ENCODE peak calls at places on chromosomes 4 and X, in ten cellular contexts. S, X, E, O, B, M, V, W, A and N are unnamed samples.
A peak's percentile ranks its signal among the peaks of the same experiment; 100 is the strongest.

GRCh38 chrX:111431007-111431406 is 19.0 kb upstream of the DCX start:
- DNase-seq in S (no peak), X (no peak), E (no peak), O (no peak), B (no peak), M (no peak), V (no peak), W (no peak), A (no peak), N (no peak)

GRCh38 chr4:162061214-162061613 is 102.6 kb downstream of the FSTL5 start:
- DNase-seq in S (no peak), X (no peak), E (no peak), O (no peak), B (peak; percentile 32), M (no peak), V (no peak), W (no peak), A (no peak), N (no peak)

GRCh38 chrX:140157611-140158010 is 192.3 kb upstream of the CXorf66 start:
- DNase-seq in S (no peak), X (no peak), E (peak; percentile 8), O (no peak), B (no peak), M (no peak), V (no peak), W (no peak), A (no peak), N (no peak)

GRCh38 chr4:1975391-1975801 is 33.4 kb downstream of the NELFA start:
- DNase-seq in S (no peak), X (peak; percentile 4), E (no peak), O (peak; percentile 68), B (no peak), M (peak; percentile 18), V (no peak), W (no peak), A (no peak), N (no peak)

GRCh38 chr4:182073278-182073677 is 169.9 kb upstream of the TENM3 start:
- DNase-seq in S (no peak), X (no peak), E (no peak), O (no peak), B (no peak), M (no peak), V (no peak), W (no peak), A (no peak), N (no peak)

GRCh38 chr4:104677122-104677521 is 182.4 kb upstream of the CXXC4 start:
- DNase-seq in S (no peak), X (no peak), E (no peak), O (no peak), B (no peak), M (no peak), V (no peak), W (no peak), A (no peak), N (no peak)

GRCh38 chrX:111131572-111131971 is 35.6 kb downstream of the PAK3 start:
- DNase-seq in S (no peak), X (no peak), E (peak; percentile 33), O (no peak), B (no peak), M (no peak), V (no peak), W (no peak), A (no peak), N (no peak)

GRCh38 chr4:126705271-126705670 is 927.5 kb upstream of the INTU start:
- DNase-seq in S (no peak), X (no peak), E (peak; percentile 16), O (no peak), B (no peak), M (no peak), V (no peak), W (no peak), A (no peak), N (no peak)

GRCh38 chr4:68152411-68152810 is 22.7 kb upstream of the TMPRSS11F start:
- DNase-seq in S (no peak), X (no peak), E (no peak), O (no peak), B (peak; percentile 34), M (no peak), V (no peak), W (no peak), A (no peak), N (no peak)

GRCh38 chrX:40140706-40141499 is 43.1 kb upstream of the BCOR start:
- DNase-seq in S (no peak), X (peak; percentile 35), E (peak; percentile 47), O (no peak), B (no peak), M (peak; percentile 81), V (no peak), W (peak; percentile 72), A (peak; percentile 54), N (peak; percentile 48)

GRCh38 chr4:112895785-112896184 is 153.7 kb upstream of the ANK2 start:
- DNase-seq in S (no peak), X (no peak), E (no peak), O (no peak), B (no peak), M (no peak), V (no peak), W (no peak), A (no peak), N (no peak)

GRCh38 chr4:43843501-43843900 is 605.1 kb downstream of the KCTD8 start:
- DNase-seq in S (no peak), X (no peak), E (peak; percentile 1), O (no peak), B (no peak), M (no peak), V (no peak), W (no peak), A (no peak), N (no peak)
- TF ChIP-seq CTCF in S (no peak), X (no peak), E (peak; percentile 19), O (no peak), B (no peak), M (no peak), V (no peak), W (no peak), A (no peak), N (no peak)

DNA sequence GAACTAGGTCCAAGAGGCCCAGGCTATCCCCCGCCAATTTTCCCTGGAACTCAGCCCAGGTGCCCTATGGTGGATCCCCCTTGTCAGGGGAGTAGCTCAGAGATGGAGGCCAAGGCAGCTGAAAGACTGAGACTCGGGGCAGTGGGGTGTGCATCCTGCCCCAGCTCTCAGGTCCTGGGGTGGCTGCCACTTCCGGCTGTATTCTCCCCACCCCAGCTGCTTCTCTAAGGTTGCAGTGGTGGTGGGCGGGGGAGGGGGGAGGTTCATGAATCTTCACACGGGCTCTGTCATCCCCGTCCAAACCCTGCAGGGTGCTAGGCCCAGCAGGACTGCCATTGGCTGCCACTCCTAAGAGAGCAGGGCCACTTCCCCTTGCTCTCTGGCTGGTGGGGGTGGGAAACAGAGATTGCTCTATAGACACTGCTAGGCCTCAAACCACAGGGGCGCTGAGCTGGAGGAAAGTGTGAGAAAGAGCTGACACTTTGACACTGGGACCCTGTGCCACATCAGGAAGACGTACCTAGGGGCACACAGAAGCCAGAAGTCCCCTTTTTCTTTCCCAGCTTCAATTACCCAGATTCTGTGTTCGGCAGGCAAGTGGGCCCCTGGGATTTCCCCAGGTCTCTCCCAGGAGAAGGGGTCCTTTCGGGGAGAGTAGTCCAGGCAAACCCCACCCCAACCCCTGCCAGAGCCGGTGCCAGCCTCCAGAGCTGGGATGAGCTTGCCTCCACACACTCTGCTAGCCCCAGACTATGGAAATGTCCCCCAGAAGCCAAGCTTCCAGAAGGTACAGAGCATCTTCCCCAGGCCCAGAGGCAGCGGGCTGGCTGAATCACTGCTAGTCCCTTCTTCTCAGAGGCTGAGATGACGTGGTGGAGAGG is 1.6 kb downstream of the SASH3 start:
- DNase-seq in S (peak; percentile 93), X (no peak), E (no peak), O (no peak), B (no peak), M (no peak), V (no peak), W (no peak), A (no peak), N (peak; percentile 7)
- TF ChIP-seq POLR2A in S (no peak), X (no peak), E (no peak), O (no peak), B (no peak), M (no peak), V (no peak), W (no peak), A (no peak), N (no peak)

DNA sequence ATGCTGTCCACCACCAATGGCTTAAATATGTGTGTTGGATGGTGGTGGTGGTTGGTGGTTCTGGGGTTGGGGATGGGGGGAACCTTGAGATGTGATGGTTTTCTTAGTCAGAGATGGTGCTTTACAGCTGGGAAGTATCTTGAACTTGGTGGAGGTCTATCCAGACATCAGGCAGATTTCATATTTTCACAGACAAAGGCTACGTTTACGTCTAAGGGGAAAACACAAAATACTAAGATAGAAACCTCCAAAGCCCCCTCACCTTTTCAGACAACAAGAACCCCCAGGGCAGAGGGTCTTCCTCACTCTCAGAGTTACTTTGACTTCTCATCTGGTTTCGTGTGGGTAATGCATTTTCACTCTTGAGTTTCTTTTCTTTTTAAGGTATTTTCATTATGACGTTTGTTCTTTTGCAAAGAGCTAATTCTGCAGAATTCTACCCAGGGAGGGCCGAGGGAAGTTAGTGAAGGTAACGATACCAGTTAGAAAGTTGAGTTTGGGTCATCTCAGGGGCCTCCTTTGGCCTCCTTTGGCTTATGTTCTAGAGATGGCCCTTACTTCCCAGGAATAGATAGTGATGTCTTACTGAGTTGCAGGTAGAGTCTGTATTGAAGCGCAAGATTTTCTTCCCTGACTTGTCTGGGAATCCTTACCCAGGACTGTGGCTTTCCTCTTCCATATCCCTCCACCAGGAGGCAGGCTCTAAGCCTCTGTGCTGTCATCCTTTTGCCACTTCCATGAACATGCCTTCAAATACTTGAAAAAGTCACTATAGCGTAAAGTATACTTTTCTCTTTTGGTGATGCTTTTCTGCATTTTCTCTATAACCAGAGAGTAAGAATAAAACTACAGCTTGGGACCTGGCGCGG is 31.9 kb downstream of the RHOH start:
- DNase-seq in S (peak; percentile 60), X (no peak), E (no peak), O (no peak), B (no peak), M (no peak), V (no peak), W (no peak), A (no peak), N (no peak)
- TF ChIP-seq CTCF in S (peak; percentile 30), X (no peak), E (no peak), O (no peak), B (no peak), M (no peak), V (no peak), W (no peak), A (peak; percentile 24), N (no peak)

DNA sequence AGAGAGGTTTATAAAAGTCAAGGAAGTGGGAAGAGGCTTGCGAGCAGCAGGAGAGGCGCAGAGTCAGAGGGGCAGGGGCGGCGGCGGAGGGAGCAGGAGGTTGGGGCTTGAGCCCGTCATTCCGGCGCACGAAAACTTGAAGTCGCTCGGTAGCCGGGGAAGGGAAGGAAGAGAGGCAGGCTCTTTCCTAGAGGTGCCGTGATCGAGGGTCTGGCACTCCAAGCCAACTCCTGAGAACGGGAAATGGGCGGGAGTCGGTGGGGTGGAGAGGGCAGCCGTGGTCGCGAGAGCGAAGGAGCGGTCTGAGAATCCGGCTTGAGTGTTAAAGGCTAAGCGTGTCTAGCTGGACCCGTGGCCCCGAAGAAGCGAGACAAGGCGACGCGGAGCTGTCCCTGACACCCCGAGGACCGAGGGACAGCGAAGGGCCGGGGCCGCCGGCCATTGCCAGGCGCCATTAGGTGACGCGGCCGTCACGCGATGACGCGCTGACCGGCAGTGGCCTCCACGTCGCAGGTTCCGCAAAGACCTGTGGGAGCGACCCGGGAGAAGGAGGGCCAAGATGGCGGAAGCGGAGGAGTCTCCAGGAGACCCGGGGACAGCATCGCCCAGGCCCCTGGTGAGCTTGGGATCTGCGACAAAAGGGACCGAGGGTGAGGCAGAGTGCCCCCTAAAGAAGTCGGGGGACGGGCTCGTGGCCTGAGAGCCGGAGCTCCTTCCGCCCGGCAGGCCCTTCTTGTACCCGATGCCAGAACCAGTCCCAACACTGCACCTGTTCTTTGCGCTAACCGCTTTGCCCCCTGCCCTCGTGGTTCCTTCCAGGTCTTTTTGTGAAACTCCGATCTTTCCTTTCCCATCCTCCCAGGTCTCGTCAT is at the start of gene YIPF6:
- DNase-seq in S (peak; percentile 85), X (peak; percentile 76), E (peak; percentile 72), O (peak; percentile 94), B (peak; percentile 40), M (peak; percentile 81), V (peak; percentile 71), W (peak; percentile 90), A (peak; percentile 94), N (peak; percentile 74)
- TF ChIP-seq POLR2A in S (peak; percentile 78), X (peak; percentile 93), E (peak; percentile 96), O (no peak), B (peak; percentile 85), M (peak; percentile 72), V (peak; percentile 76), W (peak; percentile 71), A (peak; percentile 66), N (peak; percentile 86)